ENCODE peak calls at places on chromosome 15, in six cellular contexts. One of them, this sample, is unnamed.

GRCh38 chr15:38243278-38243677 is 9.4 kb upstream of the SPRED1 start:
- DNase-seq in stimulated activated CD8-positive, alpha-beta memory T cell treated with anti-CD3 and anti-CD28 coated beads, Interleukin-2, amount 100 ng/mL, for 48 hours: no peak
- DNase-seq in aorta: no peak
- DNase-seq in endothelial cell: no peak
- DNase-seq in hippocampal formation: no peak
- DNase-seq in myocyte: no peak
- DNase-seq in this sample: no peak

GRCh38 chr15:94532226-94532625 is 300.9 kb downstream of the MCTP2 start:
- DNase-seq in stimulated activated CD8-positive, alpha-beta memory T cell treated with anti-CD3 and anti-CD28 coated beads, Interleukin-2, amount 100 ng/mL, for 48 hours: no peak
- DNase-seq in aorta: no peak
- DNase-seq in endothelial cell: no peak
- DNase-seq in hippocampal formation: no peak
- DNase-seq in myocyte: no peak
- DNase-seq in this sample: no peak

GRCh38 chr15:41585140-41586047 is 26.4 kb downstream of the TYRO3 start:
- DNase-seq in stimulated activated CD8-positive, alpha-beta memory T cell treated with anti-CD3 and anti-CD28 coated beads, Interleukin-2, amount 100 ng/mL, for 48 hours: peak; percentile 26
- DNase-seq in aorta: peak; percentile 72
- DNase-seq in endothelial cell: peak; percentile 52
- DNase-seq in hippocampal formation: peak; percentile 81
- DNase-seq in myocyte: peak; percentile 56
- DNase-seq in this sample: no peak

GRCh38 chr15:77482570-77482969 is 61.9 kb downstream of the HMG20A start:
- DNase-seq in stimulated activated CD8-positive, alpha-beta memory T cell treated with anti-CD3 and anti-CD28 coated beads, Interleukin-2, amount 100 ng/mL, for 48 hours: no peak
- DNase-seq in aorta: no peak
- DNase-seq in endothelial cell: no peak
- DNase-seq in hippocampal formation: no peak
- DNase-seq in myocyte: peak; percentile 50
- DNase-seq in this sample: peak; percentile 51

GRCh38 chr15:86300371-86301106 is 220.9 kb downstream of the AGBL1 start:
- DNase-seq in stimulated activated CD8-positive, alpha-beta memory T cell treated with anti-CD3 and anti-CD28 coated beads, Interleukin-2, amount 100 ng/mL, for 48 hours: no peak
- DNase-seq in aorta: no peak
- DNase-seq in endothelial cell: no peak
- DNase-seq in hippocampal formation: no peak
- DNase-seq in myocyte: no peak
- DNase-seq in this sample: peak; percentile 100

GRCh38 chr15:21261396-21261964 is 178.8 kb downstream of the POTEB3 start:
- DNase-seq in stimulated activated CD8-positive, alpha-beta memory T cell treated with anti-CD3 and anti-CD28 coated beads, Interleukin-2, amount 100 ng/mL, for 48 hours: no peak
- DNase-seq in aorta: peak; percentile 40
- DNase-seq in endothelial cell: no peak
- DNase-seq in hippocampal formation: no peak
- DNase-seq in myocyte: no peak
- DNase-seq in this sample: peak; percentile 2

GRCh38 chr15:99857836-99858235 is 124.6 kb upstream of the LYSMD4 start:
- DNase-seq in stimulated activated CD8-positive, alpha-beta memory T cell treated with anti-CD3 and anti-CD28 coated beads, Interleukin-2, amount 100 ng/mL, for 48 hours: no peak
- DNase-seq in aorta: no peak
- DNase-seq in endothelial cell: no peak
- DNase-seq in hippocampal formation: no peak
- DNase-seq in myocyte: no peak
- DNase-seq in this sample: no peak

GRCh38 chr15:22227961-22228762 is 147.8 kb downstream of the OR4M2 start:
- DNase-seq in stimulated activated CD8-positive, alpha-beta memory T cell treated with anti-CD3 and anti-CD28 coated beads, Interleukin-2, amount 100 ng/mL, for 48 hours: no peak
- DNase-seq in aorta: no peak
- DNase-seq in endothelial cell: no peak
- DNase-seq in hippocampal formation: no peak
- DNase-seq in myocyte: no peak
- DNase-seq in this sample: no peak

GRCh38 chr15:95995375-95996168 is 334.9 kb upstream of the NR2F2 start:
- DNase-seq in stimulated activated CD8-positive, alpha-beta memory T cell treated with anti-CD3 and anti-CD28 coated beads, Interleukin-2, amount 100 ng/mL, for 48 hours: no peak
- DNase-seq in aorta: no peak
- DNase-seq in endothelial cell: no peak
- DNase-seq in hippocampal formation: no peak
- DNase-seq in myocyte: peak; percentile 4
- DNase-seq in this sample: no peak

GRCh38 chr15:57118013-57118799 is 199.8 kb downstream of the TCF12 start:
- DNase-seq in stimulated activated CD8-positive, alpha-beta memory T cell treated with anti-CD3 and anti-CD28 coated beads, Interleukin-2, amount 100 ng/mL, for 48 hours: no peak
- DNase-seq in aorta: no peak
- DNase-seq in endothelial cell: no peak
- DNase-seq in hippocampal formation: no peak
- DNase-seq in myocyte: peak; percentile 9
- DNase-seq in this sample: peak; percentile 30

GRCh38 chr15:90885432-90886290 is 1.4 kb downstream of the FES start:
- DNase-seq in stimulated activated CD8-positive, alpha-beta memory T cell treated with anti-CD3 and anti-CD28 coated beads, Interleukin-2, amount 100 ng/mL, for 48 hours: peak; percentile 77
- DNase-seq in aorta: peak; percentile 89
- DNase-seq in endothelial cell: peak; percentile 86
- DNase-seq in hippocampal formation: peak; percentile 43
- DNase-seq in myocyte: peak; percentile 53
- DNase-seq in this sample: peak; percentile 93

GRCh38 chr15:58503139-58504027 is 71.6 kb downstream of the LIPC start:
- DNase-seq in stimulated activated CD8-positive, alpha-beta memory T cell treated with anti-CD3 and anti-CD28 coated beads, Interleukin-2, amount 100 ng/mL, for 48 hours: no peak
- DNase-seq in aorta: no peak
- DNase-seq in endothelial cell: no peak
- DNase-seq in hippocampal formation: no peak
- DNase-seq in myocyte: no peak
- DNase-seq in this sample: no peak

GRCh38 chr15:67548862-67549651 is 6.6 kb downstream of the MAP2K5 start:
- DNase-seq in stimulated activated CD8-positive, alpha-beta memory T cell treated with anti-CD3 and anti-CD28 coated beads, Interleukin-2, amount 100 ng/mL, for 48 hours: no peak
- DNase-seq in aorta: no peak
- DNase-seq in endothelial cell: no peak
- DNase-seq in hippocampal formation: peak; percentile 46
- DNase-seq in myocyte: peak; percentile 29
- DNase-seq in this sample: peak; percentile 94

GRCh38 chr15:63258658-63259057 is 18.7 kb upstream of the APH1B start:
- DNase-seq in stimulated activated CD8-positive, alpha-beta memory T cell treated with anti-CD3 and anti-CD28 coated beads, Interleukin-2, amount 100 ng/mL, for 48 hours: no peak
- DNase-seq in aorta: no peak
- DNase-seq in endothelial cell: no peak
- DNase-seq in hippocampal formation: no peak
- DNase-seq in myocyte: no peak
- DNase-seq in this sample: no peak

GRCh38 chr15:33112541-33113105 is 81.9 kb downstream of the FMN1 start:
- DNase-seq in stimulated activated CD8-positive, alpha-beta memory T cell treated with anti-CD3 and anti-CD28 coated beads, Interleukin-2, amount 100 ng/mL, for 48 hours: no peak
- DNase-seq in aorta: no peak
- DNase-seq in endothelial cell: no peak
- DNase-seq in hippocampal formation: no peak
- DNase-seq in myocyte: no peak
- DNase-seq in this sample: no peak

GRCh38 chr15:59543721-59544547 is 67.6 kb upstream of the GCNT3 start:
- DNase-seq in stimulated activated CD8-positive, alpha-beta memory T cell treated with anti-CD3 and anti-CD28 coated beads, Interleukin-2, amount 100 ng/mL, for 48 hours: no peak
- DNase-seq in aorta: no peak
- DNase-seq in endothelial cell: no peak
- DNase-seq in hippocampal formation: no peak
- DNase-seq in myocyte: no peak
- DNase-seq in this sample: no peak

GRCh38 chr15:60589253-60589652 is 110.3 kb upstream of the ICE2 start:
- DNase-seq in stimulated activated CD8-positive, alpha-beta memory T cell treated with anti-CD3 and anti-CD28 coated beads, Interleukin-2, amount 100 ng/mL, for 48 hours: no peak
- DNase-seq in aorta: no peak
- DNase-seq in endothelial cell: no peak
- DNase-seq in hippocampal formation: no peak
- DNase-seq in myocyte: no peak
- DNase-seq in this sample: peak; percentile 66

GRCh38 chr15:49964071-49964470 is 155.0 kb downstream of the ATP8B4 start:
- DNase-seq in stimulated activated CD8-positive, alpha-beta memory T cell treated with anti-CD3 and anti-CD28 coated beads, Interleukin-2, amount 100 ng/mL, for 48 hours: no peak
- DNase-seq in aorta: no peak
- DNase-seq in endothelial cell: no peak
- DNase-seq in hippocampal formation: no peak
- DNase-seq in myocyte: no peak
- DNase-seq in this sample: no peak

GRCh38 chr15:79050977-79051376 is 39.6 kb downstream of the RASGRF1 start:
- DNase-seq in stimulated activated CD8-positive, alpha-beta memory T cell treated with anti-CD3 and anti-CD28 coated beads, Interleukin-2, amount 100 ng/mL, for 48 hours: no peak
- DNase-seq in aorta: no peak
- DNase-seq in endothelial cell: no peak
- DNase-seq in hippocampal formation: no peak
- DNase-seq in myocyte: no peak
- DNase-seq in this sample: peak; percentile 59

This sample was measured in HAP-1.